ENCODE peak calls at places on chromosomes 2 and 18, in nine cellular contexts. One of them, this sample, is unnamed.
A peak's percentile ranks its signal among the peaks of the same experiment; 100 is the strongest.

GRCh38 chr2:26246818-26247217 is 2.1 kb downstream of the HADHB start:
- DNase-seq in endothelial cell of umbilical vein: no peak
- DNase-seq in HL-60: peak; percentile 76
- DNase-seq in vagina: no peak
- DNase-seq in Panc1: no peak
- DNase-seq in breast epithelium: no peak
- DNase-seq in suprapubic skin: no peak
- DNase-seq in spleen: no peak
- DNase-seq in K562: peak; percentile 33
- DNase-seq in this sample: no peak

GRCh38 chr2:161165811-161166210 is 5.6 kb downstream of the TANK start:
- DNase-seq in K562: no peak
- DNase-seq in suprapubic skin: no peak
- DNase-seq in HL-60: peak; percentile 32
- DNase-seq in Panc1: no peak
- DNase-seq in endothelial cell of umbilical vein: no peak
- DNase-seq in breast epithelium: no peak
- DNase-seq in spleen: no peak
- DNase-seq in vagina: no peak
- DNase-seq in this sample: no peak

GRCh38 chr2:99340669-99341236 is 3.6 kb downstream of the EIF5B start:
- DNase-seq in endothelial cell of umbilical vein: no peak
- DNase-seq in vagina: no peak
- DNase-seq in spleen: no peak
- DNase-seq in suprapubic skin: no peak
- DNase-seq in Panc1: no peak
- DNase-seq in K562: no peak
- DNase-seq in HL-60: no peak
- DNase-seq in breast epithelium: no peak
- DNase-seq in this sample: no peak

GRCh38 chr2:232447638-232448472 is 8.1 kb upstream of the ALPI start:
- DNase-seq in endothelial cell of umbilical vein: no peak
- DNase-seq in suprapubic skin: peak; percentile 70
- DNase-seq in vagina: peak; percentile 65
- DNase-seq in breast epithelium: no peak
- DNase-seq in Panc1: no peak
- DNase-seq in HL-60: no peak
- DNase-seq in K562: no peak
- DNase-seq in spleen: no peak
- DNase-seq in this sample: no peak

GRCh38 chr2:25086070-25086560 is 44.2 kb downstream of the EFR3B start:
- DNase-seq in endothelial cell of umbilical vein: no peak
- DNase-seq in suprapubic skin: no peak
- DNase-seq in Panc1: no peak
- DNase-seq in HL-60: no peak
- DNase-seq in breast epithelium: no peak
- DNase-seq in K562: no peak
- DNase-seq in vagina: no peak
- DNase-seq in spleen: no peak
- DNase-seq in this sample: no peak

GRCh38 chr18:74540689-74541421 is 6.6 kb downstream of the CNDP1 start:
- DNase-seq in K562: no peak
- DNase-seq in Panc1: no peak
- DNase-seq in HL-60: no peak
- DNase-seq in suprapubic skin: no peak
- DNase-seq in vagina: no peak
- DNase-seq in spleen: peak; percentile 55
- DNase-seq in endothelial cell of umbilical vein: no peak
- DNase-seq in breast epithelium: no peak
- DNase-seq in this sample: peak; percentile 18

GRCh38 chr2:108553181-108553919 is 19.1 kb downstream of the LIMS1 start:
- DNase-seq in K562: no peak
- DNase-seq in HL-60: no peak
- DNase-seq in breast epithelium: no peak
- DNase-seq in endothelial cell of umbilical vein: no peak
- DNase-seq in vagina: no peak
- DNase-seq in suprapubic skin: no peak
- DNase-seq in spleen: no peak
- DNase-seq in Panc1: no peak
- DNase-seq in this sample: no peak

GRCh38 chr2:54109848-54110247 is 5.6 kb upstream of the ACYP2 start:
- DNase-seq in Panc1: no peak
- DNase-seq in suprapubic skin: no peak
- DNase-seq in endothelial cell of umbilical vein: no peak
- DNase-seq in vagina: no peak
- DNase-seq in breast epithelium: no peak
- DNase-seq in HL-60: no peak
- DNase-seq in K562: no peak
- DNase-seq in spleen: no peak
- DNase-seq in this sample: no peak

GRCh38 chr2:26313446-26313845 is 32.5 kb upstream of the SELENOI start:
- DNase-seq in HL-60: no peak
- DNase-seq in Panc1: no peak
- DNase-seq in suprapubic skin: no peak
- DNase-seq in vagina: no peak
- DNase-seq in spleen: no peak
- DNase-seq in K562: no peak
- DNase-seq in breast epithelium: no peak
- DNase-seq in endothelial cell of umbilical vein: no peak
- DNase-seq in this sample: no peak

GRCh38 chr18:37299471-37300304 is 265.9 kb downstream of the CELF4 start:
- DNase-seq in breast epithelium: peak; percentile 85
- DNase-seq in endothelial cell of umbilical vein: peak; percentile 94
- DNase-seq in spleen: no peak
- DNase-seq in HL-60: peak; percentile 62
- DNase-seq in K562: peak; percentile 85
- DNase-seq in vagina: peak; percentile 92
- DNase-seq in Panc1: peak; percentile 22
- DNase-seq in suprapubic skin: no peak
- DNase-seq in this sample: peak; percentile 79

GRCh38 chr2:164840458-164840929 is 1.1 kb downstream of the COBLL1 start:
- DNase-seq in spleen: peak; percentile 93
- DNase-seq in K562: no peak
- DNase-seq in Panc1: no peak
- DNase-seq in vagina: no peak
- DNase-seq in endothelial cell of umbilical vein: peak; percentile 66
- DNase-seq in suprapubic skin: peak; percentile 79
- DNase-seq in HL-60: no peak
- DNase-seq in breast epithelium: peak; percentile 54
- DNase-seq in this sample: peak; percentile 70

GRCh38 chr2:219758907-219759680 is 131.7 kb downstream of the SLC4A3 start:
- DNase-seq in breast epithelium: no peak
- DNase-seq in HL-60: no peak
- DNase-seq in spleen: no peak
- DNase-seq in endothelial cell of umbilical vein: no peak
- DNase-seq in vagina: no peak
- DNase-seq in Panc1: no peak
- DNase-seq in suprapubic skin: no peak
- DNase-seq in K562: no peak
- DNase-seq in this sample: no peak

GRCh38 chr18:63454497-63454896 is 22.3 kb upstream of the SERPINB5 start:
- DNase-seq in K562: no peak
- DNase-seq in vagina: no peak
- DNase-seq in breast epithelium: no peak
- DNase-seq in spleen: no peak
- DNase-seq in endothelial cell of umbilical vein: no peak
- DNase-seq in HL-60: no peak
- DNase-seq in suprapubic skin: no peak
- DNase-seq in Panc1: no peak
- DNase-seq in this sample: peak; percentile 48

GRCh38 chr2:218472980-218473379 is 54.1 kb downstream of the VIL1 start:
- DNase-seq in HL-60: no peak
- DNase-seq in Panc1: no peak
- DNase-seq in K562: no peak
- DNase-seq in suprapubic skin: no peak
- DNase-seq in spleen: no peak
- DNase-seq in vagina: no peak
- DNase-seq in breast epithelium: no peak
- DNase-seq in endothelial cell of umbilical vein: no peak
- DNase-seq in this sample: no peak

GRCh38 chr18:76265375-76266225 is 229.4 kb downstream of the ZNF516 start:
- DNase-seq in Panc1: no peak
- DNase-seq in K562: no peak
- DNase-seq in suprapubic skin: no peak
- DNase-seq in vagina: no peak
- DNase-seq in breast epithelium: no peak
- DNase-seq in endothelial cell of umbilical vein: no peak
- DNase-seq in spleen: no peak
- DNase-seq in HL-60: no peak
- DNase-seq in this sample: peak; percentile 19

GRCh38 chr2:241645056-241645914 is 7.8 kb downstream of the ATG4B start:
- DNase-seq in K562: no peak
- DNase-seq in vagina: no peak
- DNase-seq in spleen: no peak
- DNase-seq in breast epithelium: no peak
- DNase-seq in Panc1: no peak
- DNase-seq in endothelial cell of umbilical vein: no peak
- DNase-seq in suprapubic skin: no peak
- DNase-seq in HL-60: no peak
- DNase-seq in this sample: no peak

GRCh38 chr18:2825613-2826205 is 21.1 kb upstream of the EMILIN2 start:
- DNase-seq in HL-60: no peak
- DNase-seq in K562: no peak
- DNase-seq in spleen: no peak
- DNase-seq in breast epithelium: no peak
- DNase-seq in Panc1: no peak
- DNase-seq in endothelial cell of umbilical vein: no peak
- DNase-seq in suprapubic skin: no peak
- DNase-seq in vagina: no peak
- DNase-seq in this sample: no peak

GRCh38 chr2:97752342-97753334 is 39.3 kb downstream of the ZAP70 start:
- DNase-seq in endothelial cell of umbilical vein: no peak
- DNase-seq in HL-60: no peak
- DNase-seq in Panc1: no peak
- DNase-seq in vagina: no peak
- DNase-seq in suprapubic skin: no peak
- DNase-seq in K562: no peak
- DNase-seq in spleen: no peak
- DNase-seq in breast epithelium: no peak
- DNase-seq in this sample: no peak

GRCh38 chr2:73841912-73842738 is 13.4 kb downstream of the STAMBP start:
- DNase-seq in endothelial cell of umbilical vein: no peak
- DNase-seq in Panc1: no peak
- DNase-seq in suprapubic skin: no peak
- DNase-seq in breast epithelium: no peak
- DNase-seq in vagina: no peak
- DNase-seq in spleen: no peak
- DNase-seq in K562: no peak
- DNase-seq in HL-60: no peak
- DNase-seq in this sample: peak; percentile 47
- TF ChIP-seq POLR2AphosphoS5 in endothelial cell of umbilical vein: no peak
- TF ChIP-seq POLR2AphosphoS5 in Panc1: no peak
- TF ChIP-seq POLR2AphosphoS5 in suprapubic skin: no peak
- TF ChIP-seq POLR2AphosphoS5 in breast epithelium: no peak
- TF ChIP-seq POLR2AphosphoS5 in vagina: no peak
- TF ChIP-seq POLR2AphosphoS5 in spleen: no peak
- TF ChIP-seq POLR2AphosphoS5 in K562: no peak
- TF ChIP-seq POLR2AphosphoS5 in HL-60: no peak
- TF ChIP-seq POLR2AphosphoS5 in this sample: no peak

GRCh38 chr2:41504532-41504931 is 543.3 kb upstream of the PKDCC start:
- DNase-seq in spleen: no peak
- DNase-seq in HL-60: no peak
- DNase-seq in suprapubic skin: no peak
- DNase-seq in Panc1: no peak
- DNase-seq in K562: no peak
- DNase-seq in vagina: no peak
- DNase-seq in breast epithelium: no peak
- DNase-seq in endothelial cell of umbilical vein: no peak
- DNase-seq in this sample: no peak

DNA sequence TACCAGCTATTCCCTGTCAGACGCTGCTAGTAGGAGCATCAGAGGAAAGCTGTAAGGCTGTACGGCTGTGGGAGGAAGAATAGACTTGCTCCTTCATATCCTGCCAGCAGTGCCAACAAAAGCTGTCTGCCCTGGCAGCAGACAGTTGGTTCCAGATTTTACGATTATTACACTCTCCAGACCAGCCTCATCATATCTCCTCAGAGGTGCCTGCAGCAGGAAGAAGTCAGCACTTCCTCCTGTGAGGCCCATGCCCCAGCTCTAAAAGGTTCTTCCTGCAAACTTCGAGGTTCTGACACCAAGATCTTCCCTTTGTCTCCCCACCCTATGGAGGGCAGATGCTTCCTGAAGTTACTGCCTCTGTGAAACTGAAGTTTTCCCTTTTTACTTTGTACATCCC is 537.7 kb upstream of the PKDCC start:
- DNase-seq in Panc1: no peak
- DNase-seq in vagina: no peak
- DNase-seq in K562: no peak
- DNase-seq in endothelial cell of umbilical vein: peak; percentile 3
- DNase-seq in breast epithelium: no peak
- DNase-seq in HL-60: no peak
- DNase-seq in suprapubic skin: no peak
- DNase-seq in spleen: no peak
- DNase-seq in this sample: no peak
- H3K4me3 ChIP-seq in Panc1: no peak overlapping the region
- H3K4me3 ChIP-seq in vagina: no peak overlapping the region
- H3K4me3 ChIP-seq in K562: no peak overlapping the region
- H3K4me3 ChIP-seq in endothelial cell of umbilical vein: no peak overlapping the region
- H3K4me3 ChIP-seq in breast epithelium: no peak overlapping the region
- H3K4me3 ChIP-seq in HL-60: no peak overlapping the region
- H3K4me3 ChIP-seq in suprapubic skin: no peak overlapping the region
- H3K4me3 ChIP-seq in spleen: no peak overlapping the region
- H3K4me3 ChIP-seq in this sample: no peak overlapping the region

DNA sequence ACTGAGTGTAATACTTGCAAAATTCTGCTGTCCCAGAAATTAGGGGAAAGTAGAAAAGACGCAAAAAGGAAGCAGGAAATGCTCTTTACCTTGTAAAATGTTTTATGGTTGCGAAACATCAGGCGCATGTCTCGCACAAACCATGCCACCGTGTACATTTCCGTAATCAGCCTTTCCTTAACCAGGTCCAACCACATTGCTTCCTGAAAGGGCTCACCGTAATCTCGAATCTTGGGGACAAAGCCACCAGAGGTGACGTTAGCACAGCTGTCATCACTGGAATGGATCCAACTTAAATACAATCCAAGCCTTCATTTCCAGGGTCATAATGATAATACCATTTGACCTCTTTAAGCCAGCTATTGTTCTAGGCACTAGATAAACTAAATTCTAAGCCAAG is 49.3 kb downstream of the SP110 start:
- DNase-seq in endothelial cell of umbilical vein: peak; percentile 56
- DNase-seq in suprapubic skin: no peak
- DNase-seq in breast epithelium: no peak
- DNase-seq in HL-60: peak; percentile 72
- DNase-seq in Panc1: no peak
- DNase-seq in vagina: no peak
- DNase-seq in spleen: no peak
- DNase-seq in K562: no peak
- DNase-seq in this sample: peak; percentile 67
- TF ChIP-seq POLR2AphosphoS5 in endothelial cell of umbilical vein: peak; percentile 41
- TF ChIP-seq POLR2AphosphoS5 in suprapubic skin: no peak
- TF ChIP-seq POLR2AphosphoS5 in breast epithelium: peak; percentile 20
- TF ChIP-seq POLR2AphosphoS5 in HL-60: peak; percentile 34
- TF ChIP-seq POLR2AphosphoS5 in Panc1: no peak
- TF ChIP-seq POLR2AphosphoS5 in vagina: peak; percentile 77
- TF ChIP-seq POLR2AphosphoS5 in spleen: peak; percentile 76
- TF ChIP-seq POLR2AphosphoS5 in K562: no peak
- TF ChIP-seq POLR2AphosphoS5 in this sample: peak; percentile 62

DNA sequence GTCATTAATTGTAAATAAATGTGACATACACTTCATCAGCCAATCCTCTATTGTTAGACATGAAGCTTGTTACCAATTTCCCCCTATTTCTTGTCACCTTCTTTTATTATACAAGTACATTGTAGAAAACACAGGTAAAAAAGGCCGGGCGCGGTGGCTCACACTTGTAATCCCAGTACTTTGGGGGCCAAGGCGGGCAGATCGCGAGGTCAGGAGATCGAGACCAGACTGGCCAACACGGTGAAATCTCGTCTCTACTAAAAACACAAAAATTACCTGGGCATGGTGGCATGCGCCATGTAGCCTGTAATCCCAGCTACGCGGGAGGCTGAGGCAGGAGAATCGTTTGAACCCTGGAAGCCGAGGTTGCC is 42.7 kb upstream of the UBE2F start:
- DNase-seq in Panc1: no peak
- DNase-seq in HL-60: no peak
- DNase-seq in spleen: peak; percentile 56
- DNase-seq in suprapubic skin: no peak
- DNase-seq in breast epithelium: no peak
- DNase-seq in K562: no peak
- DNase-seq in vagina: no peak
- DNase-seq in endothelial cell of umbilical vein: no peak
- DNase-seq in this sample: no peak
- H3K4me3 ChIP-seq in Panc1: no peak overlapping the region
- H3K4me3 ChIP-seq in HL-60: no peak overlapping the region
- H3K4me3 ChIP-seq in spleen: no peak overlapping the region
- H3K4me3 ChIP-seq in suprapubic skin: no peak overlapping the region
- H3K4me3 ChIP-seq in breast epithelium: no peak overlapping the region
- H3K4me3 ChIP-seq in K562: no peak overlapping the region
- H3K4me3 ChIP-seq in vagina: no peak overlapping the region
- H3K4me3 ChIP-seq in endothelial cell of umbilical vein: no peak overlapping the region
- H3K4me3 ChIP-seq in this sample: no peak overlapping the region